ENCODE peak calls at places on chromosomes 6 and 20, in ten cellular contexts. One of them, this sample, is unnamed.
A peak's percentile ranks its signal among the peaks of the same experiment; 100 is the strongest.

GRCh38 chr6:144286503-144287393 is 1.6 kb downstream of the UTRN start:
- DNase-seq in psoas muscle: peak; percentile 74
- DNase-seq in osteocyte: peak; percentile 86
- DNase-seq in GM13977: peak; percentile 55
- DNase-seq in HCT116: no peak
- DNase-seq in nephron progenitor cell: peak; percentile 84
- DNase-seq in A549: peak; percentile 63
- DNase-seq in neural crest cell: peak; percentile 48
- DNase-seq in AG04450: peak; percentile 83
- DNase-seq in progenitor cell of endocrine pancreas: peak; percentile 65
- DNase-seq in this sample: peak; percentile 68

GRCh38 chr6:166780284-166780683 is 153.2 kb upstream of the RPS6KA2 start:
- DNase-seq in psoas muscle: no peak
- DNase-seq in AG04450: no peak
- DNase-seq in neural crest cell: no peak
- DNase-seq in osteocyte: peak; percentile 69
- DNase-seq in HCT116: no peak
- DNase-seq in A549: no peak
- DNase-seq in progenitor cell of endocrine pancreas: no peak
- DNase-seq in GM13977: no peak
- DNase-seq in nephron progenitor cell: no peak
- DNase-seq in this sample: no peak

GRCh38 chr6:78836610-78837009 is 30.7 kb upstream of the IRAK1BP1 start:
- DNase-seq in GM13977: no peak
- DNase-seq in A549: no peak
- DNase-seq in HCT116: no peak
- DNase-seq in psoas muscle: no peak
- DNase-seq in nephron progenitor cell: no peak
- DNase-seq in neural crest cell: no peak
- DNase-seq in AG04450: no peak
- DNase-seq in osteocyte: no peak
- DNase-seq in progenitor cell of endocrine pancreas: no peak
- DNase-seq in this sample: no peak

GRCh38 chr6:79065232-79065631 is 12.8 kb downstream of the PHIP start:
- DNase-seq in neural crest cell: no peak
- DNase-seq in osteocyte: no peak
- DNase-seq in AG04450: no peak
- DNase-seq in progenitor cell of endocrine pancreas: no peak
- DNase-seq in A549: no peak
- DNase-seq in GM13977: no peak
- DNase-seq in HCT116: no peak
- DNase-seq in psoas muscle: no peak
- DNase-seq in nephron progenitor cell: no peak
- DNase-seq in this sample: no peak

GRCh38 chr6:137904822-137905617 is 38.0 kb downstream of the TNFAIP3 start:
- DNase-seq in nephron progenitor cell: no peak
- DNase-seq in AG04450: no peak
- DNase-seq in progenitor cell of endocrine pancreas: no peak
- DNase-seq in osteocyte: no peak
- DNase-seq in A549: no peak
- DNase-seq in psoas muscle: no peak
- DNase-seq in neural crest cell: no peak
- DNase-seq in GM13977: peak; percentile 21
- DNase-seq in HCT116: no peak
- DNase-seq in this sample: peak; percentile 31

GRCh38 chr6:28802417-28803336 is 121.1 kb downstream of the TRIM27 start:
- DNase-seq in progenitor cell of endocrine pancreas: no peak
- DNase-seq in A549: no peak
- DNase-seq in GM13977: peak; percentile 55
- DNase-seq in HCT116: peak; percentile 58
- DNase-seq in osteocyte: no peak
- DNase-seq in AG04450: no peak
- DNase-seq in neural crest cell: no peak
- DNase-seq in nephron progenitor cell: no peak
- DNase-seq in psoas muscle: no peak
- DNase-seq in this sample: peak; percentile 62

GRCh38 chr6:16344756-16345155 is 106.4 kb downstream of the GMPR start:
- DNase-seq in neural crest cell: no peak
- DNase-seq in HCT116: no peak
- DNase-seq in nephron progenitor cell: no peak
- DNase-seq in GM13977: no peak
- DNase-seq in progenitor cell of endocrine pancreas: no peak
- DNase-seq in A549: no peak
- DNase-seq in AG04450: no peak
- DNase-seq in psoas muscle: no peak
- DNase-seq in osteocyte: no peak
- DNase-seq in this sample: no peak

GRCh38 chr6:163248051-163248450 is 166.5 kb upstream of the QKI start:
- DNase-seq in osteocyte: no peak
- DNase-seq in progenitor cell of endocrine pancreas: no peak
- DNase-seq in psoas muscle: no peak
- DNase-seq in GM13977: no peak
- DNase-seq in AG04450: no peak
- DNase-seq in A549: no peak
- DNase-seq in HCT116: no peak
- DNase-seq in nephron progenitor cell: no peak
- DNase-seq in neural crest cell: no peak
- DNase-seq in this sample: no peak

GRCh38 chr6:33828764-33829731 is 25.2 kb upstream of the MLN start:
- DNase-seq in psoas muscle: no peak
- DNase-seq in AG04450: no peak
- DNase-seq in osteocyte: no peak
- DNase-seq in HCT116: no peak
- DNase-seq in nephron progenitor cell: no peak
- DNase-seq in progenitor cell of endocrine pancreas: no peak
- DNase-seq in A549: no peak
- DNase-seq in GM13977: no peak
- DNase-seq in neural crest cell: no peak
- DNase-seq in this sample: no peak

GRCh38 chr6:3912366-3913076 is 63.3 kb downstream of the FAM50B start:
- DNase-seq in A549: no peak
- DNase-seq in GM13977: no peak
- DNase-seq in AG04450: no peak
- DNase-seq in neural crest cell: no peak
- DNase-seq in progenitor cell of endocrine pancreas: no peak
- DNase-seq in nephron progenitor cell: no peak
- DNase-seq in psoas muscle: no peak
- DNase-seq in osteocyte: no peak
- DNase-seq in HCT116: no peak
- DNase-seq in this sample: no peak

GRCh38 chr6:3910264-3910663 is 61.1 kb downstream of the FAM50B start:
- DNase-seq in HCT116: no peak
- DNase-seq in progenitor cell of endocrine pancreas: no peak
- DNase-seq in A549: no peak
- DNase-seq in neural crest cell: no peak
- DNase-seq in nephron progenitor cell: no peak
- DNase-seq in psoas muscle: no peak
- DNase-seq in osteocyte: no peak
- DNase-seq in AG04450: no peak
- DNase-seq in GM13977: no peak
- DNase-seq in this sample: no peak

GRCh38 chr6:3913077-3913957 is 64.1 kb downstream of the FAM50B start:
- DNase-seq in nephron progenitor cell: no peak
- DNase-seq in psoas muscle: no peak
- DNase-seq in A549: peak; percentile 79
- DNase-seq in HCT116: peak; percentile 69
- DNase-seq in progenitor cell of endocrine pancreas: no peak
- DNase-seq in neural crest cell: no peak
- DNase-seq in osteocyte: no peak
- DNase-seq in AG04450: peak; percentile 96
- DNase-seq in GM13977: no peak
- DNase-seq in this sample: peak; percentile 61

GRCh38 chr6:3911130-3911529 is 62.0 kb downstream of the FAM50B start:
- DNase-seq in neural crest cell: no peak
- DNase-seq in psoas muscle: no peak
- DNase-seq in GM13977: no peak
- DNase-seq in nephron progenitor cell: no peak
- DNase-seq in AG04450: no peak
- DNase-seq in A549: no peak
- DNase-seq in HCT116: no peak
- DNase-seq in osteocyte: no peak
- DNase-seq in progenitor cell of endocrine pancreas: no peak
- DNase-seq in this sample: no peak

DNA sequence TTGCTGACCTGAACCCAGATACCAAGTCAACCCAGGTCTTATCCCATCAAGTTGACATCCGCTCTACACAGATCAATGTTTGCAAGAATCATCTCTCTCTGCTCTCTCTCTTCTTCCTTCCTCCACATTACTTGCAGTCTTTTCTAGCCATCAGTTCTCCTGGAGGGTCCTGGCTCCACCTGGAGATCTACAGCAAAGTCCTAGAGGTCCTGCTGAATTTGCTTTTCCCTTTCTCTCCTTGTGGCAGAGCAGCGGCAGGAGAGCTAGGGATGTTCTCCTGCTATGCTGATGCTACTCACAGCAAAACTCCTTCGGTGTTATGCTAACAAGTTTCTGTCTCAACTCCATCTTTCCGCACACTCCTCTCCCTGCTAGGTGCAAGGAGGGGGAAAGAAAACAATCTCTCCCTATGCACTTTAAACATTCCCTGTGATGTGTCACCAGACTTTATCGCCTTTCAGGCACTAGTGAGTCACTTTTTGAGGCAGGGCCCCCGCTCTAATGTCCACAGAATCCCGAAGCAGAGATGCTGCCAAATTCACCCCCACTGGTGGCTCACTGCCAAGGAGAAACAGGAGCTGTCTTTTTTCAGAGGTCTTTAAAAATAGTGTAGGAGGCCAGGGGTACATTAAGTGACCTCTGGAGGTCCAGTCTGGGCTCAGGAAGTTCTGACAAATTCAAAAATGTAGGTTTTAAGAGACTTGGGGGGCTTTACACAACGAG is 62.6 kb downstream of the FAM50B start:
- DNase-seq in HCT116: peak; percentile 48
- DNase-seq in progenitor cell of endocrine pancreas: no peak
- DNase-seq in A549: peak; percentile 50
- DNase-seq in AG04450: peak; percentile 43
- DNase-seq in psoas muscle: peak; percentile 71
- DNase-seq in neural crest cell: no peak
- DNase-seq in nephron progenitor cell: no peak
- DNase-seq in osteocyte: no peak
- DNase-seq in GM13977: no peak
- DNase-seq in this sample: peak; percentile 77
- TF ChIP-seq CTCF in HCT116: no peak
- TF ChIP-seq CTCF in progenitor cell of endocrine pancreas: no peak
- TF ChIP-seq CTCF in A549: no peak
- TF ChIP-seq CTCF in AG04450: no peak
- TF ChIP-seq CTCF in psoas muscle: no peak
- TF ChIP-seq CTCF in neural crest cell: no peak
- TF ChIP-seq CTCF in nephron progenitor cell: no peak
- TF ChIP-seq CTCF in osteocyte: no peak
- TF ChIP-seq CTCF in GM13977: no peak
- TF ChIP-seq CTCF in this sample: no peak

DNA sequence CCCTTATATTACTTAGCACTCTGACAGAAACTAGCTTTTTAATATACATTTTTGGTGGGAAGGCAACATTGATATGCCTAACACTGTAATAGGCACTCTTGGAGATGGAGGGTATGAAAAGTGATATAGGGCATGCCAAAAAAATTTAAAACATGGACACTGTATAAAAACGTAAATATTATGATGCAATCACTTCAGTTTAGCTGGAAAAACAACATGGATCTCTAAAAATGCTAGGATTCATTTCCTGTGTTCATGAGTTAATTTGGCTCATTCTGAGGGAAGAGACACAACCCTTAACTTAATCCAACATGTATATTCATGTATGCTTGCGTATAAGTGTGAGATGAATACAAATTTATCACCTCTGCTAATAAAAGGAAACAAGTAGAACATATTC is 157.3 kb upstream of the TFAP2D start:
- DNase-seq in AG04450: no peak
- DNase-seq in osteocyte: no peak
- DNase-seq in nephron progenitor cell: no peak
- DNase-seq in HCT116: no peak
- DNase-seq in A549: no peak
- DNase-seq in GM13977: no peak
- DNase-seq in progenitor cell of endocrine pancreas: no peak
- DNase-seq in psoas muscle: no peak
- DNase-seq in neural crest cell: no peak
- DNase-seq in this sample: no peak
- TF ChIP-seq CTCF in AG04450: no peak
- TF ChIP-seq CTCF in osteocyte: no peak
- TF ChIP-seq CTCF in nephron progenitor cell: no peak
- TF ChIP-seq CTCF in HCT116: no peak
- TF ChIP-seq CTCF in A549: no peak
- TF ChIP-seq CTCF in GM13977: no peak
- TF ChIP-seq CTCF in progenitor cell of endocrine pancreas: no peak
- TF ChIP-seq CTCF in psoas muscle: no peak
- TF ChIP-seq CTCF in neural crest cell: no peak
- TF ChIP-seq CTCF in this sample: no peak

DNA sequence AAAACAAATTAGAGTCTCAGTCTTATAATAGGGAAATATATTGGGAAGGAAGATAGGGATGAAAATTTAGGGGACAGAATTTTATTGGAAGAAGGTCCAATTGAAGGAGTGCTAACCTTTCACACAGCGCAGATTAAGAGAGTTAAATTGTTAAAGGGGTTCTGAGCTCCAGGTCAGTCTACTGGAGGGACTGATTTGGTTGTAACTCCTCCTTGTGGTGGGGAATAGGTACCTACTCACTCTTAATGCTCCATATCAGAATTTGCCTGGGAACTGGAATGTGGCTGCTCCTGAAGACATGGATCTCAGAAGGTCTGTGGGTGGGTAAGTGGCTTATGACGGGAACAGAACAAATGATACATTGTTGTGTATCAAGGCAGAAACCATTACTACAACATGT is 143.5 kb downstream of the FLRT3 start:
- DNase-seq in nephron progenitor cell: no peak
- DNase-seq in osteocyte: no peak
- DNase-seq in HCT116: no peak
- DNase-seq in AG04450: no peak
- DNase-seq in psoas muscle: no peak
- DNase-seq in neural crest cell: no peak
- DNase-seq in GM13977: no peak
- DNase-seq in A549: peak; percentile 9
- DNase-seq in progenitor cell of endocrine pancreas: no peak
- DNase-seq in this sample: no peak
- TF ChIP-seq CTCF in nephron progenitor cell: no peak
- TF ChIP-seq CTCF in osteocyte: no peak
- TF ChIP-seq CTCF in HCT116: peak; percentile 20
- TF ChIP-seq CTCF in AG04450: peak; percentile 17
- TF ChIP-seq CTCF in psoas muscle: no peak
- TF ChIP-seq CTCF in neural crest cell: peak; percentile 25
- TF ChIP-seq CTCF in GM13977: no peak
- TF ChIP-seq CTCF in A549: no peak
- TF ChIP-seq CTCF in progenitor cell of endocrine pancreas: no peak
- TF ChIP-seq CTCF in this sample: no peak

DNA sequence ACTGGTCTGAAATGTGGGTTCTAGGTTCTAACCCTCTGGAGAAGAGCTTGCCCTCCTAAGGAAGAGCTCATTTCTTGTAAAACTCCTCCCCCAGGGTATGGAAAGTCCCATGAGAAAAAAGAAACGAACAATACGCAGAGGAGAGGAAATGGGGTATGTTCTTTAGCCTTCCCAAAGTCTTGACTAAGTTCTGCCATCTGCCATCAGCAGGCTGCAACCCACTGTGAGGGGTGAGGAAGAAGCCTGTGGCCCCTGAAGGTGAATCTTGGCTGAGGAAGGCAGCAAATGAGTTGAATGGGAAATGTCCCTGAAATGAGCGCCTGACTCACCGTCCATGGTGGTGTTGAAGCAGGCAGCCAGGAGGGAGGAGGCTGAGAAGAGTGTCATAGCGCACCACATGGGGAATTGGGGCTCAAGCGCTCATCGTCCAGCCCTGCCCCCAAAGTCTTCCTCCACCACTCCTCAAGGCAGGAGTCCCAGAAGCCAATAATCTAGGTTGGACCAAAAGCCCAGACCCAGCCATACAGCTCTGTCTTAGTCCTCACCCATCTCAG is 10.4 kb upstream of the MATN4 start:
- DNase-seq in progenitor cell of endocrine pancreas: no peak
- DNase-seq in A549: no peak
- DNase-seq in HCT116: no peak
- DNase-seq in nephron progenitor cell: no peak
- DNase-seq in psoas muscle: no peak
- DNase-seq in neural crest cell: no peak
- DNase-seq in GM13977: no peak
- DNase-seq in osteocyte: no peak
- DNase-seq in AG04450: no peak
- DNase-seq in this sample: no peak
- TF ChIP-seq CTCF in progenitor cell of endocrine pancreas: no peak
- TF ChIP-seq CTCF in A549: no peak
- TF ChIP-seq CTCF in HCT116: no peak
- TF ChIP-seq CTCF in nephron progenitor cell: no peak
- TF ChIP-seq CTCF in psoas muscle: no peak
- TF ChIP-seq CTCF in neural crest cell: no peak
- TF ChIP-seq CTCF in GM13977: no peak
- TF ChIP-seq CTCF in osteocyte: no peak
- TF ChIP-seq CTCF in AG04450: no peak
- TF ChIP-seq CTCF in this sample: no peak

This sample was measured in Calu3.